ENCODE peak calls at places on chromosomes 3 and 15, in four cellular contexts. G is HepG2, T is Caco-2, J is OCI-LY7. Z is an unnamed sample. For H3K4me1, the result is how much of the 10 kb centered on the place peaks cover.

GRCh38 chr3:44060164-44060563 is 181.5 kb upstream of the TOPAZ1 start:
- DNase-seq in G (no peak), T (no peak), J (peak), Z (no peak)

GRCh38 chr15:52021128-52021671 is 2.2 kb downstream of the MAPK6 start:
- DNase-seq in G (peak), T (no peak), J (peak), Z (peak)

GRCh38 chr3:194084284-194084683 is 51.7 kb upstream of the HES1 start:
- DNase-seq in G (no peak), T (no peak), J (peak), Z (no peak)

GRCh38 chr3:149443545-149443912 is 31.0 kb upstream of the TM4SF4 start:
- DNase-seq in G (no peak), T (no peak), J (no peak), Z (no peak)

GRCh38 chr15:67508367-67508766 is 12.6 kb upstream of the C15orf61 start:
- DNase-seq in G (no peak), T (no peak), J (no peak), Z (no peak)

GRCh38 chr15:90058308-90058707 is 44.0 kb downstream of the IDH2 start:
- DNase-seq in G (no peak), T (no peak), J (no peak), Z (no peak)

GRCh38 chr3:70726096-70726745 is 413.8 kb upstream of the MDFIC2 start:
- DNase-seq in G (no peak), T (no peak), J (no peak), Z (no peak)

GRCh38 chr3:184262166-184262926 is 993 bp upstream of the CAMK2N2 start:
- DNase-seq in G (no peak), T (peak), J (no peak), Z (no peak)

GRCh38 chr15:100766225-100767001 is 113.2 kb upstream of the ALDH1A3 start:
- DNase-seq in G (no peak), T (peak), J (no peak), Z (peak)

GRCh38 chr3:129065727-129066087 is 5.1 kb downstream of the GP9 start:
- DNase-seq in G (no peak), T (no peak), J (no peak), Z (no peak)

GRCh38 chr3:50620420-50620819 is 3.5 kb downstream of the MAPKAPK3 start:
- DNase-seq in G (no peak), T (no peak), J (no peak), Z (no peak)

GRCh38 chr3:50632450-50632849 is 15.5 kb downstream of the MAPKAPK3 start:
- DNase-seq in G (no peak), T (no peak), J (no peak), Z (no peak)

GRCh38 chr3:149207475-149207874 is 14.2 kb downstream of the CP start:
- DNase-seq in G (no peak), T (no peak), J (no peak), Z (no peak)

DNA sequence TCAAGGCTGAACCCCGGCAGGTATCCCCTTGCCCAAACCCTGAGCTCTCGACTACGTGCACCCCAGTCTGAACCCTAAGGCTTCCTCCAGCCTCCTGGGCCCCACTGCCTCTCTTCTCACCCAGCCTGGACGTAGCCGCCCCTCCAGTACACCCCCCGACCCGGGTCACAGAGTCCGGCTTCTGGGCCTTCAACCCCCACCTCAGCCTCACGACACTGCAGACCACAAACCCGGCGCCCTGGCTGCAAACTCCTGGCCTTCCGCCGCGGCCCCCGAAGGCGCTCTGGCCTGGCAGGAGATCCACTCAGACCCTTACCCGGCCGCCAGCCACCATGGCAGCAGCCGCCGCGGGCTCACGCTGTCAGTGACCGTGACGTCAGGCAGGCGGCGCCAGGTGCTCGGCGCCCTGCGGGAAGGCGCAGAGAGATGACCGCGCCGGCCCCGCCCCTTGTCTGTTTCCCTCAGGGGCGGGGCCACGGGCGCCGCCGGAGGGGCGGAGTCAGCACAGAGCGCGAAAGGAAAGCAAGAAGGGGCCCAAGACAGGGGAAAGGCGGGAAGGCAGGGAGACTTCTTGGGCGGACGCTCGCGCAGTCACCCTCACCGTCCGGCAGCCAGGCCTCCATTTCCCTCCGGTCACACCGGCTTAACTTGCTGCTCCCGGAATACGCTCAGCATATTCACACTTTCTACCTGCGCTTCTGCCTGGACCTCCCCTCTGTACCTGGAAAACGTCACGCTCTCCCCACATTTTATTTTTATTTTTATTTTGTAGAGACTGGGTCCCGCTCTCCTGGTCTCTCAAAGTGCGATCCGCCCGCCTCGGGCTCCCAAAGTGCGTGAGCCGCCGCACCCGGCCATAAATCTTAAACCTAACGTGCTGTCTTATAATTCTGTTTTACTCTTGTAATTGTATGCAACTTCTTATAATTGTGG is at the start of gene RMDN3:
- DNase-seq in G (peak), T (peak), J (peak), Z (peak)
- H3K4me3 ChIP-seq in G (peak), T (peak), J (peak), Z (peak)

DNA sequence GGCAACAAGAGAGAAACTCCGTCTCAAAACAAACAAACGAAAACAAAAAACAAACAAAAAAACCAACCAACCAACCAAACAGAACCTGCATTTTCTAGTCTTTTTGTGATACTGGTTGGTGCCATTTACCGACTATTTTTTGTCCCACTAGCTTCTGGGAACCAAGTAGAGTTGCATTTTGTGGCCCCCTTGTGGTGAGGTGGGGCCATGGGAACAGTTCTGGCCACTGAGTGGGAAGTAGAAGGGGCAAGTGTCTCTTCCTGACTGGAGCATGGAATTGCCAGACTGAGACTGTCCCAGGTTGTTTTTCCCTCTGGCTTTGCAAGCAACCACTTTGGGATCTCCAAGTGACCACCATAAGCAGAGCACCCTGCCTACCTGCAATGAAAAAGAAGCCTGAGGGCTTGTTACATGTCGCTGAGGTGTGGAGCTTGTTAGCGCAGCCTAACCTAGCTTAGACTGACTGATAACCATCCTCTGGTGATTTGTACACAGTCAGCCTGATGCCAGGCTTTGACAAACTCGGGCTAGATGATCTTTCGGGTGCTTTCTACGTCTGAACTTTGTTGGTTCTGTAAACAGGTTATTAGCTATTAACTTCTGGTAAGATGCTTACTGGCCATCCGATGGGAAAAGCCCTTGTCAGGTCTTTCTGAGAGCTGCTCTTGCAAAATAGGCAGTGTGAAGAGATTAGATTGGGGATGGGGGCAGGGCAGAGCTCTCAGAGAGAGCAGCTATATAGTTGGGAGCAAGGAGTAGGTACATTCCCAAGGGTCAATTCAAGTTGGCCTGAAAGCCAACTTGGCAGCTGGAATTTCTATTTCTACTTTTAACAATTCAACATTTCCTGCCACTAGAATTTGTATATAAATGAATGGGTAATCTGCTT is 172.2 kb downstream of the SSR3 start:
- DNase-seq in G (peak), T (peak), J (peak), Z (no peak)
- H3K4me1 ChIP-seq in G (under half), T (under half), J (under half), Z (under half)

GRCh38 chr15:64837502-64837901 is 4.2 kb upstream of the PLEKHO2 start:
- DNase-seq in G (no peak), T (no peak), J (no peak), Z (no peak)

GRCh38 chr15:64833690-64834089 is 8.0 kb upstream of the PLEKHO2 start:
- DNase-seq in G (no peak), T (no peak), J (no peak), Z (no peak)

GRCh38 chr15:64841258-64842098 is at the start of gene PLEKHO2:
- DNase-seq in G (peak), T (peak), J (peak), Z (peak)

DNA sequence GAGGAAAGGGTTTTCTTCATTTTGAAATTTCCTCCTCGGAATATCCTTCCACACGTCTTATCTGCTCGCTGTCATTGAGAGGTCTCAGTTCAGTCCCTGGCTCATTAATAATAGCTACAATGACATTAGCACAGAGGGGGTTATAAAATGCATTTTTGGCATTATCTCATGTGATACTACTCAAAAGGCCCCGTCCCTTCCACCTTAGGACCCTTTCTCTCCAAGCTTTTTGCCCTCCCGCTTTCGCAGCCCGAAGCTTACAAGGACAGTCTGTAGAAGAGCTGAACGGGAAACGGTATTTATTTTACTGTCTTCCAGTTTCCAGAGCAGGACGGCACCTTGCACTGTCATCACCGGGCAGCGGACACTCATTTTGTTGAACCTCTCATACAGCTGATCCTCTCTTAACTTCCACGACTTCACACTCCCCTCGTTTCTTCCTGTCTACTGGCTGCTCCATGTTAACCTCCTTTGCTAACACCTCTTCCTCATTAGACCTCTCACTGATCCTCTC is 5.6 kb upstream of the PLEKHO2 start:
- DNase-seq in G (no peak), T (no peak), J (no peak), Z (no peak)
- H3K4me3 ChIP-seq in G (no peak), T (no peak), J (no peak), Z (peak)

GRCh38 chr3:171648079-171648478 is 162.2 kb downstream of the PLD1 start:
- DNase-seq in G (no peak), T (no peak), J (no peak), Z (no peak)
- H3K4me1 ChIP-seq in G (under half), T (under half), J (under half), Z (under half)

GRCh38 chr3:134312072-134312872 is 61.6 kb upstream of the RYK start:
- DNase-seq in G (no peak), T (no peak), J (no peak), Z (peak)

GRCh38 chr3:134311693-134312071 is 61.0 kb upstream of the RYK start:
- DNase-seq in G (no peak), T (no peak), J (no peak), Z (no peak)

GRCh38 chr3:134309987-134310700 is 59.5 kb upstream of the RYK start:
- DNase-seq in G (peak), T (peak), J (no peak), Z (no peak)

GRCh38 chr3:134312873-134313838 is 61.1 kb downstream of the AMOTL2 start:
- DNase-seq in G (peak), T (no peak), J (no peak), Z (peak)

DNA sequence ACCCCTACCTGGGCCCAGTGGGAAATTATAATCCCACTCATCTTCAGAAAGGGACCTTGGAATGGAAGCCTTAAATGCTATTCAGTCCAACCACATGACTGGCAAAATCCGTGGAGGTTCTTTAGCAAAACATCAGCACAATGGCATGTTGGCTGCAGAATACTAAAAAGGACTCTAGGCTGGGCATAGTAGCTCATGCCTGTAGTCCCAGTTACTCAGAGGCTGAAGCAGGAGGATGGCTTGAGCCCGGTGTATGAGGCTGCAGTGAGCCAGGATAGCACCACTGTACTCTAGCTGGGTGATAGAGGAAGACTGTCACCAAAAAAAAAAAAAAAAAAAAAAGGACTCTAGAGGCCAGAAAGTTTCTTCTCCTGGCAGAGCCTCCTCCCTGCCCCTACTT is 60.6 kb upstream of the RYK start:
- DNase-seq in G (no peak), T (no peak), J (no peak), Z (no peak)
- H3K4me3 ChIP-seq in G (no peak), T (no peak), J (no peak), Z (no peak)

GRCh38 chr3:185657211-185657610 is 71.1 kb downstream of the SENP2 start:
- DNase-seq in G (no peak), T (no peak), J (no peak), Z (no peak)

GRCh38 chr3:185658504-185658912 is 72.4 kb downstream of the SENP2 start:
- DNase-seq in G (peak), T (no peak), J (no peak), Z (peak)

GRCh38 chr3:185657691-185658503 is 71.8 kb downstream of the SENP2 start:
- DNase-seq in G (no peak), T (no peak), J (no peak), Z (no peak)

GRCh38 chr3:185659942-185660921 is 74.1 kb downstream of the SENP2 start:
- DNase-seq in G (peak), T (peak), J (peak), Z (peak)

GRCh38 chr3:185658943-185659342 is 72.8 kb downstream of the SENP2 start:
- DNase-seq in G (no peak), T (no peak), J (no peak), Z (no peak)
- H3K4me1 ChIP-seq in G (under half), T (under half), J (under half), Z (under half)

DNA sequence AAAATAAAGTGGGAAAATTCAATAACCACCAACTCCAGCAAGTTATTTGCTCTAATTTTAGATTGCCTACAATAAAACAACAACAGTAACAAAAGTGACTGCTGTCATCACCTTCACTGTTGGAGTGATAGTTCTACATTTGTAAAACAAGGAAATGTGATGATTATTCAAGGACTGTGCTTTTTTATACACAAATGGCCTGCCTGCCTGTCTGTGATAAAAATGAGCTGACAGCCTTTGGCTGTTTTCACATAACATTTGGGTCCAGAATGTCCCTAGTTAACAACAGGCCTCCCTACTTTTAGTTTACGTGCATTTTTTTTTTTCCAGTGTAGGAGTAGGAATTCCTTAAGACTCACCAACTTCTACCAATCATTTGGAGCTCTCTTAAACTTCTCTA is 768.8 kb downstream of the PDCD6IP start:
- DNase-seq in G (no peak), T (no peak), J (no peak), Z (no peak)
- H3K4me3 ChIP-seq in G (no peak), T (no peak), J (no peak), Z (no peak)

GRCh38 chr3:9248232-9249191 is 934 bp downstream of the SRGAP3 start:
- DNase-seq in G (no peak), T (no peak), J (no peak), Z (peak)
- H3K4me1 ChIP-seq in G (under half), T (under half), J (under half), Z (under half)